ENCODE peak calls at places on chromosomes 1 and 21, in nine cellular contexts. One of them, this sample, is unnamed. For H3K4me1, the result is how much of the 10 kb centered on the place peaks cover.

GRCh38 chr1:233935277-233935868 is 30.9 kb downstream of the SLC35F3 start:
- DNase-seq in tibial artery: no peak
- DNase-seq in PC-9: no peak
- DNase-seq in hepatocyte: no peak
- DNase-seq in CD8-positive, alpha-beta memory T cell: no peak
- DNase-seq in RWPE2: no peak
- DNase-seq in IMR-90: no peak
- DNase-seq in mesenchymal stem cell: no peak
- DNase-seq in colonic mucosa: no peak
- DNase-seq in this sample: no peak

GRCh38 chr1:3609769-3610157 is 1.5 kb downstream of the MEGF6 start:
- DNase-seq in colonic mucosa: no peak
- DNase-seq in PC-9: no peak
- DNase-seq in IMR-90: no peak
- DNase-seq in hepatocyte: no peak
- DNase-seq in tibial artery: no peak
- DNase-seq in RWPE2: no peak
- DNase-seq in mesenchymal stem cell: no peak
- DNase-seq in CD8-positive, alpha-beta memory T cell: no peak
- DNase-seq in this sample: no peak

GRCh38 chr1:83769594-83770321 is 229.2 kb downstream of the TTLL7 start:
- DNase-seq in colonic mucosa: no peak
- DNase-seq in PC-9: no peak
- DNase-seq in tibial artery: no peak
- DNase-seq in RWPE2: no peak
- DNase-seq in IMR-90: no peak
- DNase-seq in CD8-positive, alpha-beta memory T cell: no peak
- DNase-seq in hepatocyte: no peak
- DNase-seq in mesenchymal stem cell: no peak
- DNase-seq in this sample: no peak

GRCh38 chr1:98919652-98920051 is 85.0 kb downstream of the PLPPR5 start:
- DNase-seq in tibial artery: no peak
- DNase-seq in mesenchymal stem cell: no peak
- DNase-seq in CD8-positive, alpha-beta memory T cell: no peak
- DNase-seq in RWPE2: no peak
- DNase-seq in hepatocyte: no peak
- DNase-seq in PC-9: no peak
- DNase-seq in IMR-90: no peak
- DNase-seq in colonic mucosa: no peak
- DNase-seq in this sample: no peak

GRCh38 chr1:246113555-246114095 is 393.5 kb downstream of the SMYD3 start:
- DNase-seq in mesenchymal stem cell: peak
- DNase-seq in IMR-90: peak
- DNase-seq in colonic mucosa: no peak
- DNase-seq in CD8-positive, alpha-beta memory T cell: no peak
- DNase-seq in tibial artery: no peak
- DNase-seq in RWPE2: no peak
- DNase-seq in hepatocyte: no peak
- DNase-seq in PC-9: no peak
- DNase-seq in this sample: no peak

GRCh38 chr1:184222561-184223157 is 164.2 kb upstream of the C1orf21 start:
- DNase-seq in CD8-positive, alpha-beta memory T cell: peak
- DNase-seq in hepatocyte: peak
- DNase-seq in PC-9: peak
- DNase-seq in RWPE2: no peak
- DNase-seq in mesenchymal stem cell: peak
- DNase-seq in IMR-90: peak
- DNase-seq in tibial artery: peak
- DNase-seq in colonic mucosa: peak
- DNase-seq in this sample: peak

GRCh38 chr1:28104866-28105467 is 16.6 kb upstream of the EYA3 start:
- DNase-seq in mesenchymal stem cell: peak
- DNase-seq in tibial artery: no peak
- DNase-seq in RWPE2: no peak
- DNase-seq in PC-9: peak
- DNase-seq in CD8-positive, alpha-beta memory T cell: no peak
- DNase-seq in IMR-90: peak
- DNase-seq in hepatocyte: peak
- DNase-seq in colonic mucosa: peak
- DNase-seq in this sample: peak

GRCh38 chr21:32461503-32461902 is 49.0 kb downstream of the EVA1C start:
- DNase-seq in IMR-90: no peak
- DNase-seq in tibial artery: no peak
- DNase-seq in hepatocyte: no peak
- DNase-seq in colonic mucosa: no peak
- DNase-seq in RWPE2: no peak
- DNase-seq in mesenchymal stem cell: no peak
- DNase-seq in CD8-positive, alpha-beta memory T cell: no peak
- DNase-seq in PC-9: no peak
- DNase-seq in this sample: no peak

GRCh38 chr1:10338047-10338446 is 60.8 kb upstream of the PGD start:
- DNase-seq in CD8-positive, alpha-beta memory T cell: peak
- DNase-seq in tibial artery: peak
- DNase-seq in RWPE2: no peak
- DNase-seq in hepatocyte: peak
- DNase-seq in colonic mucosa: peak
- DNase-seq in mesenchymal stem cell: peak
- DNase-seq in PC-9: peak
- DNase-seq in IMR-90: peak
- DNase-seq in this sample: peak

GRCh38 chr1:43061803-43062202 is 103.1 kb upstream of the SLC2A1 start:
- DNase-seq in hepatocyte: no peak
- DNase-seq in CD8-positive, alpha-beta memory T cell: no peak
- DNase-seq in mesenchymal stem cell: no peak
- DNase-seq in IMR-90: no peak
- DNase-seq in colonic mucosa: no peak
- DNase-seq in RWPE2: no peak
- DNase-seq in PC-9: no peak
- DNase-seq in tibial artery: no peak
- DNase-seq in this sample: no peak

GRCh38 chr1:116763116-116763786 is 9.0 kb downstream of the CD2 start:
- DNase-seq in mesenchymal stem cell: peak
- DNase-seq in PC-9: no peak
- DNase-seq in colonic mucosa: no peak
- DNase-seq in IMR-90: no peak
- DNase-seq in RWPE2: no peak
- DNase-seq in tibial artery: no peak
- DNase-seq in CD8-positive, alpha-beta memory T cell: no peak
- DNase-seq in hepatocyte: peak
- DNase-seq in this sample: peak

GRCh38 chr1:53640696-53641065 is 98.3 kb downstream of the GLIS1 start:
- DNase-seq in RWPE2: peak
- DNase-seq in tibial artery: no peak
- DNase-seq in hepatocyte: no peak
- DNase-seq in mesenchymal stem cell: no peak
- DNase-seq in PC-9: no peak
- DNase-seq in CD8-positive, alpha-beta memory T cell: no peak
- DNase-seq in colonic mucosa: no peak
- DNase-seq in IMR-90: no peak
- DNase-seq in this sample: no peak

DNA sequence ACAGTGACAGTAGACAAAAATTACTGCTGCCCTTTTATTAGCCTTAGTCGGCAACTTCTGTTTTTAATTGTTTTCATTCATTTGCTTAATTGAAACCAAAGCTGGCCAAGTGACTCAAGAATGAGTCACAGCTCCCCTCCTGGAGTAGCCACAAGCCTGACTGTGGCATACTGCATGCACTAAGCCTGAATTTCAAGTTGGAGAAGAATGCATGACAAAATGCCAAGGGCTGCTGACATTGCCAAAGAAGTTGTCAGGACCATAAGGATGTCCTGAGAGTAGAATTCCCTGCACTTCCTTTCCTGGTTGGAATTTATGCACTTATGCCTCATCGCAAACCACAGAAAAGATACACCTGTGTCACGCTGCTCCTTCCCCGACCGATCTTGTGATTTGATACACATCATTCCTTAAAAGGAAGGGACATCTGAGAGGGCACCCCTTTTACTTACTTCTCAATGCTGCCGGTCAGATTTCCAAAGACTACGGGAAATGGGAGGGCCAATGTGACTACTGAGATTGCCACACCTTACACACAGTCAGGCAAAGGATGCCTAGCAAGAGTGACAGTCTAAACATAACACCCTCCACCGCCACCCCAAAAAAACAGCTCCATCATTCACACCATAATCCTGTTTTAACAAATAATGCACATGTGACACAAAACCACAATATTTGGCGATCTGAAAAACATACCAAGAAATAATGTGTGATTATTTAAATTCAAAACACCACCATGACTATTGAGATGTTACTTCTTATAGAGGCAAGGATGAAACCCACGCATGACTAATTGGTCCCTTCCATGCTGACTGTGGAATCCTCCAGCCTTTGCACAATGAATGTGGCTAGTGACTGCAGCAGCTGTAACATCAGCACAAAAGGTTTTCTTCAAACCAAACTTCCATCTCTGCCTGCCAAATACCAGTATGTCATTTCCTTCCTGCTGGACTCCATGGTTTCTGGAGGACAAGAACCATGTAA is 28.2 kb downstream of the VAV3 start:
- DNase-seq in PC-9: peak
- DNase-seq in mesenchymal stem cell: peak
- DNase-seq in colonic mucosa: no peak
- DNase-seq in tibial artery: peak
- DNase-seq in CD8-positive, alpha-beta memory T cell: peak
- DNase-seq in RWPE2: peak
- DNase-seq in hepatocyte: peak
- DNase-seq in IMR-90: peak
- DNase-seq in this sample: peak
- H3K4me1 ChIP-seq in PC-9: under half
- H3K4me1 ChIP-seq in mesenchymal stem cell: under half
- H3K4me1 ChIP-seq in colonic mucosa: under half
- H3K4me1 ChIP-seq in tibial artery: under half
- H3K4me1 ChIP-seq in CD8-positive, alpha-beta memory T cell: under half
- H3K4me1 ChIP-seq in RWPE2: under half
- H3K4me1 ChIP-seq in hepatocyte: under half
- H3K4me1 ChIP-seq in IMR-90: under half
- H3K4me1 ChIP-seq in this sample: under half

GRCh38 chr1:216953495-216953894 is 230.3 kb upstream of the ESRRG start:
- DNase-seq in colonic mucosa: no peak
- DNase-seq in hepatocyte: no peak
- DNase-seq in mesenchymal stem cell: no peak
- DNase-seq in RWPE2: no peak
- DNase-seq in CD8-positive, alpha-beta memory T cell: no peak
- DNase-seq in tibial artery: no peak
- DNase-seq in IMR-90: no peak
- DNase-seq in PC-9: no peak
- DNase-seq in this sample: no peak
- H3K4me1 ChIP-seq in colonic mucosa: under half
- H3K4me1 ChIP-seq in hepatocyte: under half
- H3K4me1 ChIP-seq in mesenchymal stem cell: under half
- H3K4me1 ChIP-seq in RWPE2: under half
- H3K4me1 ChIP-seq in CD8-positive, alpha-beta memory T cell: under half
- H3K4me1 ChIP-seq in tibial artery: under half
- H3K4me1 ChIP-seq in IMR-90: under half
- H3K4me1 ChIP-seq in PC-9: under half
- H3K4me1 ChIP-seq in this sample: under half

GRCh38 chr1:24450857-24451397 is 35.3 kb downstream of the NIPAL3 start:
- DNase-seq in colonic mucosa: no peak
- DNase-seq in hepatocyte: no peak
- DNase-seq in RWPE2: no peak
- DNase-seq in IMR-90: no peak
- DNase-seq in PC-9: no peak
- DNase-seq in CD8-positive, alpha-beta memory T cell: no peak
- DNase-seq in tibial artery: no peak
- DNase-seq in mesenchymal stem cell: no peak
- DNase-seq in this sample: no peak

GRCh38 chr1:24454684-24455091 is 39.1 kb downstream of the NIPAL3 start:
- DNase-seq in mesenchymal stem cell: no peak
- DNase-seq in IMR-90: peak
- DNase-seq in RWPE2: no peak
- DNase-seq in tibial artery: no peak
- DNase-seq in hepatocyte: no peak
- DNase-seq in CD8-positive, alpha-beta memory T cell: no peak
- DNase-seq in colonic mucosa: no peak
- DNase-seq in PC-9: no peak
- DNase-seq in this sample: no peak

GRCh38 chr1:24452922-24453481 is 37.4 kb downstream of the NIPAL3 start:
- DNase-seq in RWPE2: no peak
- DNase-seq in mesenchymal stem cell: no peak
- DNase-seq in CD8-positive, alpha-beta memory T cell: no peak
- DNase-seq in PC-9: no peak
- DNase-seq in hepatocyte: no peak
- DNase-seq in tibial artery: no peak
- DNase-seq in IMR-90: peak
- DNase-seq in colonic mucosa: no peak
- DNase-seq in this sample: no peak

DNA sequence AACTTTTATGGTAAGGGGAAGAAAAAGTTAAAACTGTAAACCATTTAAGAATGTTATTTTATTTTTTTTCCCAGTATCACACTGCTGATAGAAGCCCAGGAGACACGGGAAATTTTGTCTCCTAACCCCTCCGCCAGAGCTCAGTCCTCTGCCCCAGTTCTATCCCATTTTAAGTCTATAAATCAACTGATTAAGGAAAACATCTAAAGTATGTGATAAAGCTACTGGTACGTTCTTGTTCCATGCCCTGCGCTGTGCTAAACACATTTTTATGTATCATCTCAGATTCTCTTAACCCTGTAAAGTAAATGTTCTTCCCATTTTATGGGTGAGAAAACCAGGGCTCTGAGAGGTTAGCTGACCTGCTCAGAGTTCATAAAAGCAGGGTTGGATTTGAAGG is 34.7 kb downstream of the NIPAL3 start:
- DNase-seq in colonic mucosa: no peak
- DNase-seq in hepatocyte: no peak
- DNase-seq in IMR-90: no peak
- DNase-seq in PC-9: no peak
- DNase-seq in mesenchymal stem cell: no peak
- DNase-seq in tibial artery: no peak
- DNase-seq in CD8-positive, alpha-beta memory T cell: no peak
- DNase-seq in RWPE2: no peak
- DNase-seq in this sample: no peak
- H3K4me1 ChIP-seq in colonic mucosa: under half
- H3K4me1 ChIP-seq in hepatocyte: under half
- H3K4me1 ChIP-seq in IMR-90: under half
- H3K4me1 ChIP-seq in PC-9: under half
- H3K4me1 ChIP-seq in mesenchymal stem cell: under half
- H3K4me1 ChIP-seq in tibial artery: under half
- H3K4me1 ChIP-seq in CD8-positive, alpha-beta memory T cell: under half
- H3K4me1 ChIP-seq in RWPE2: under half
- H3K4me1 ChIP-seq in this sample: under half

DNA sequence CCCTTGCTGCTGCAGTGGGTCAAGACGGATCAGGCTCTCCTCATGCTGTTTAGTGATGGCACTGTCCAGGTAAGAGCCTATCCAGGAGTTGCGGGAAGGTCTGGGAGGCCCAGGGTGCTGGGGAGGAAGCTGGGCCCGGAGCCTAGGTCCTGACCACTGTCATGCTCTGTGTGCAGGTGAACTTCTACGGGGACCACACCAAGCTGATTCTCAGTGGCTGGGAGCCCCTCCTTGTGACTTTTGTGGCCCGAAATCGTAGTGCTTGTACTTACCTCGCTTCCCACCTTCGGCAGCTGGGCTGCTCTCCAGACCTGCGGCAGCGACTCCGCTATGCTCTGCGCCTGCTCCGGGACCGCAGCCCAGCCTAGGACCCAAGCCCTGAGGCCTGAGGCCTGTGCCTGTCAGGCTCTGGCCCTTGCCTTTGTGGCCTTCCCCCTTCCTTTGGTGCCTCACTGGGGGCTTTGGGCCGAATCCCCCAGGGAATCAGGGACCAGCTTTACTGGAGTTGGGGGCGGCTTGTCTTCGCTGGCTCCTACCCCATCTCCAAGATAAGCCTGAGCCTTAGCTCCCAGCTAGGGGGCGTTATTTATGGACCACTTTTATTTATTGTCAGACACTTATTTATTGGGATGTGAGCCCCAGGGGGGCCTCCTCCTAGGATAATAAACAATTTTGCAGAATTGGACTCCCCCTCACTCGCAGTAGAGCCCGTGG is 1.7 kb downstream of the DYNLT4 start:
- DNase-seq in hepatocyte: peak
- DNase-seq in PC-9: no peak
- DNase-seq in CD8-positive, alpha-beta memory T cell: no peak
- DNase-seq in mesenchymal stem cell: no peak
- DNase-seq in IMR-90: no peak
- DNase-seq in tibial artery: peak
- DNase-seq in colonic mucosa: no peak
- DNase-seq in RWPE2: no peak
- DNase-seq in this sample: no peak
- H3K4me1 ChIP-seq in hepatocyte: under half
- H3K4me1 ChIP-seq in PC-9: half or more
- H3K4me1 ChIP-seq in CD8-positive, alpha-beta memory T cell: half or more
- H3K4me1 ChIP-seq in mesenchymal stem cell: half or more
- H3K4me1 ChIP-seq in IMR-90: under half
- H3K4me1 ChIP-seq in tibial artery: under half
- H3K4me1 ChIP-seq in colonic mucosa: under half
- H3K4me1 ChIP-seq in RWPE2: under half
- H3K4me1 ChIP-seq in this sample: half or more

This sample was measured in adipocyte.